ENCODE peak calls at places on chromosomes 16 and 17, in nine cellular contexts. T, R, W, D, I, K, E, M and P are unnamed samples.

GRCh38 chr17:6755281-6755680 is 565 bp upstream of the XAF1 start:
- DNase-seq in D (no peak), K (peak), E (peak), M (no peak), I (no peak), W (no peak), T (no peak), R (no peak), P (no peak)

GRCh38 chr16:84874004-84874435 is 54.2 kb downstream of the CRISPLD2 start:
- DNase-seq in K (no peak), R (no peak), E (no peak), W (no peak), T (no peak), M (no peak), I (no peak), D (no peak), P (no peak)

GRCh38 chr16:50372611-50373344 is 4.0 kb upstream of the BRD7 start:
- DNase-seq in D (no peak), T (no peak), M (no peak), K (peak), E (no peak), W (no peak), I (no peak), R (no peak), P (no peak)

GRCh38 chr17:56608941-56609340 is 15.4 kb downstream of the NOG start:
- DNase-seq in W (no peak), D (no peak), R (no peak), T (no peak), M (no peak), K (no peak), E (no peak), I (no peak), P (no peak)

GRCh38 chr17:1412185-1413110 is 12.4 kb upstream of the YWHAE start:
- DNase-seq in W (no peak), K (no peak), E (no peak), D (no peak), I (no peak), M (no peak), R (no peak), T (no peak), P (no peak)

GRCh38 chr16:51154271-51155171 is 3.5 kb upstream of the SALL1 start:
- DNase-seq in W (no peak), I (no peak), E (peak), K (peak), R (no peak), M (no peak), T (no peak), D (no peak), P (no peak)

GRCh38 chr17:45705123-45706009 is 78.8 kb upstream of the CRHR1 start:
- DNase-seq in W (no peak), D (no peak), E (no peak), M (no peak), R (no peak), I (peak), T (no peak), K (no peak), P (no peak)

GRCh38 chr17:3385869-3386816 is at the start of gene OR3A2:
- DNase-seq in M (no peak), E (no peak), D (no peak), K (no peak), W (no peak), R (peak), T (no peak), I (no peak), P (no peak)

GRCh38 chr17:77372444-77373297 is 231.9 kb downstream of the SEC14L1 start:
- DNase-seq in D (peak), I (no peak), T (no peak), E (peak), K (peak), W (peak), M (no peak), R (peak), P (no peak)

GRCh38 chr16:83701494-83701893 is 106.3 kb upstream of the HSBP1 start:
- DNase-seq in D (peak), M (no peak), K (peak), I (no peak), W (no peak), R (no peak), T (no peak), E (no peak), P (no peak)

GRCh38 chr17:2396192-2396567 is 4.7 kb downstream of the MNT start:
- DNase-seq in I (no peak), T (no peak), D (no peak), K (no peak), M (no peak), R (no peak), E (no peak), W (no peak), P (no peak)

GRCh38 chr17:14325618-14326167 is 24.8 kb downstream of the HS3ST3B1 start:
- DNase-seq in I (no peak), K (no peak), D (no peak), M (no peak), E (no peak), R (no peak), T (no peak), W (no peak), P (no peak)

GRCh38 chr16:7405166-7405565 is 72.5 kb downstream of the RBFOX1 start:
- DNase-seq in D (no peak), R (no peak), K (peak), M (no peak), E (no peak), T (no peak), I (no peak), W (no peak), P (no peak)

GRCh38 chr16:12340151-12340733 is 363.7 kb downstream of the SNX29 start:
- DNase-seq in D (no peak), M (no peak), W (peak), I (peak), E (no peak), K (no peak), T (no peak), R (peak), P (no peak)

GRCh38 chr17:32546031-32546444 is 59.2 kb downstream of the CDK5R1 start:
- DNase-seq in I (no peak), K (no peak), W (no peak), M (no peak), D (no peak), R (no peak), T (no peak), E (no peak), P (no peak)

GRCh38 chr16:68311316-68311620 is 449 bp downstream of the PRMT7 start:
- DNase-seq in E (no peak), T (no peak), I (no peak), R (no peak), D (no peak), K (no peak), M (no peak), W (no peak), P (no peak)

GRCh38 chr16:31476305-31477219 is 4.6 kb downstream of the TGFB1I1 start:
- DNase-seq in K (peak), R (peak), D (no peak), T (peak), M (peak), I (no peak), W (peak), E (no peak), P (no peak)

GRCh38 chr16:81624718-81625543 is 154.2 kb upstream of the PLCG2 start:
- DNase-seq in E (no peak), W (no peak), D (no peak), K (no peak), R (no peak), M (no peak), T (no peak), I (no peak), P (no peak)

GRCh38 chr17:7080445-7081041 is 492 bp upstream of the CLEC10A start:
- DNase-seq in E (peak), T (no peak), K (peak), D (no peak), I (no peak), W (no peak), R (no peak), M (no peak), P (no peak)

GRCh38 chr16:15770107-15770506 is 86.7 kb downstream of the MYH11 start:
- DNase-seq in M (no peak), K (peak), D (no peak), W (no peak), R (no peak), E (peak), I (no peak), T (no peak), P (no peak)

GRCh38 chr16:47887496-47887895 is 268.3 kb downstream of the ABCC12 start:
- DNase-seq in E (no peak), D (no peak), T (no peak), I (peak), R (no peak), M (no peak), K (no peak), W (no peak), P (no peak)

GRCh38 chr17:288802-289356 is 63.7 kb downstream of the RPH3AL start:
- DNase-seq in D (no peak), M (no peak), W (no peak), R (no peak), E (peak), K (peak), I (no peak), T (no peak), P (no peak)

GRCh38 chr17:40445769-40446468 is 2.7 kb downstream of the IGFBP4 start:
- DNase-seq in I (no peak), E (no peak), T (no peak), D (no peak), M (no peak), R (no peak), K (no peak), W (no peak), P (no peak)

GRCh38 chr17:13002761-13003453 is 14.9 kb downstream of the ELAC2 start:
- DNase-seq in M (peak), W (peak), T (no peak), I (peak), E (peak), R (peak), D (no peak), K (peak), P (no peak)

GRCh38 chr16:75298252-75298651 is 46.8 kb upstream of the BCAR1 start:
- DNase-seq in T (no peak), K (no peak), R (no peak), W (no peak), E (no peak), D (no peak), M (no peak), I (no peak), P (no peak)

GRCh38 chr17:64781394-64781793 is 119.3 kb upstream of the SMURF2 start:
- DNase-seq in I (no peak), R (peak), D (peak), E (peak), M (no peak), W (peak), T (no peak), K (peak), P (no peak)

GRCh38 chr17:79046501-79047280 is 22.7 kb downstream of the C1QTNF1 start:
- DNase-seq in E (peak), K (peak), M (peak), D (no peak), I (no peak), T (no peak), R (no peak), W (peak), P (no peak)

GRCh38 chr17:77516902-77517301 is 376.1 kb downstream of the SEC14L1 start:
- DNase-seq in T (no peak), I (peak), K (no peak), D (no peak), W (no peak), M (no peak), E (no peak), R (no peak), P (no peak)